ENCODE peak calls at places on chromosome 13, in nine cellular contexts. N, R, G, C, L, K, U, A and F are unnamed samples.

GRCh38 chr13:33146843-33147611 is 130.8 kb downstream of the KL start:
- DNase-seq in U (no peak), N (no peak), G (no peak), K (peak), A (no peak), L (no peak), R (no peak), C (no peak), F (no peak)

GRCh38 chr13:73991384-73991783 is 142.8 kb downstream of the KLF12 start:
- DNase-seq in C (no peak), G (no peak), K (peak), U (no peak), L (no peak), A (no peak), N (no peak), R (no peak), F (peak)

GRCh38 chr13:98206946-98207345 is 29.9 kb upstream of the RNF113B start:
- DNase-seq in A (no peak), N (no peak), R (peak), K (no peak), C (no peak), L (no peak), U (peak), G (no peak), F (no peak)

GRCh38 chr13:100089633-100090032 is 740 bp downstream of the PCCA start:
- DNase-seq in N (peak), U (peak), C (no peak), K (peak), G (no peak), L (peak), R (peak), A (no peak), F (peak)

GRCh38 chr13:40390290-40391008 is 276.0 kb downstream of the FOXO1 start:
- DNase-seq in U (no peak), R (no peak), K (no peak), L (no peak), G (no peak), A (no peak), N (no peak), C (no peak), F (no peak)

GRCh38 chr13:73480784-73481183 is 422.0 kb downstream of the KLF5 start:
- DNase-seq in L (no peak), C (no peak), N (no peak), K (no peak), A (no peak), G (no peak), U (no peak), R (no peak), F (no peak)

GRCh38 chr13:113849981-113850721 is 13.7 kb downstream of the GAS6 start:
- DNase-seq in N (no peak), K (no peak), C (no peak), G (no peak), R (no peak), L (no peak), A (no peak), U (no peak), F (no peak)

GRCh38 chr13:33174980-33175379 is 110.6 kb downstream of the STARD13 start:
- DNase-seq in C (no peak), U (peak), N (no peak), L (no peak), R (no peak), K (no peak), A (no peak), G (no peak), F (no peak)

GRCh38 chr13:49185264-49185663 is 34.9 kb upstream of the MLNR start:
- DNase-seq in N (no peak), G (no peak), U (no peak), C (no peak), L (no peak), R (no peak), K (no peak), A (no peak), F (no peak)

GRCh38 chr13:112509190-112509589 is 78.8 kb downstream of the TUBGCP3 start:
- DNase-seq in L (no peak), A (no peak), R (no peak), U (no peak), N (no peak), K (no peak), C (no peak), G (no peak), F (no peak)

GRCh38 chr13:25645681-25646080 is 273.9 kb downstream of the ATP8A2 start:
- DNase-seq in G (no peak), N (no peak), A (no peak), C (no peak), U (no peak), R (no peak), K (no peak), L (no peak), F (no peak)

GRCh38 chr13:40789275-40790231 is at the start of gene SLC25A15:
- DNase-seq in A (peak), C (peak), G (peak), L (peak), K (peak), U (peak), R (peak), N (peak), F (peak)

GRCh38 chr13:92727118-92727517 is 499.5 kb upstream of the GPC6 start:
- DNase-seq in U (peak), K (no peak), R (no peak), A (no peak), G (no peak), L (no peak), N (no peak), C (no peak), F (no peak)

GRCh38 chr13:36447501-36447900 is 15.2 kb downstream of the CCNA1 start:
- DNase-seq in C (no peak), R (no peak), N (no peak), G (no peak), A (no peak), K (no peak), L (no peak), U (peak), F (no peak)

GRCh38 chr13:80529734-80530133 is 188.8 kb upstream of the SPRY2 start:
- DNase-seq in N (no peak), R (no peak), K (no peak), A (no peak), U (peak), G (no peak), L (no peak), C (no peak), F (no peak)

GRCh38 chr13:48258002-48258401 is 25.0 kb downstream of the ITM2B start:
- DNase-seq in R (no peak), C (no peak), L (no peak), K (no peak), A (no peak), N (no peak), G (no peak), U (no peak), F (no peak)